ENCODE peak calls at places on chromosomes 6 and 20, in four cellular contexts. One of them, this sample, is unnamed. For H3K4me1, the result is how much of the 10 kb centered on the place peaks cover.

GRCh38 chr20:49872056-49872455 is 43.3 kb downstream of the SPATA2 start:
- DNase-seq in H1: no peak
- DNase-seq in HepG2: no peak
- DNase-seq in esophagus muscularis mucosa: no peak
- DNase-seq in this sample: no peak

GRCh38 chr6:14431375-14432330 is 314.1 kb downstream of the CD83 start:
- DNase-seq in H1: no peak
- DNase-seq in HepG2: no peak
- DNase-seq in esophagus muscularis mucosa: no peak
- DNase-seq in this sample: no peak

GRCh38 chr20:32208499-32209154 is 947 bp downstream of the POFUT1 start:
- DNase-seq in H1: no peak
- DNase-seq in HepG2: no peak
- DNase-seq in esophagus muscularis mucosa: no peak
- DNase-seq in this sample: no peak

GRCh38 chr20:57785061-57785460 is 75.2 kb upstream of the PMEPA1 start:
- DNase-seq in H1: no peak
- DNase-seq in HepG2: no peak
- DNase-seq in esophagus muscularis mucosa: no peak
- DNase-seq in this sample: no peak

GRCh38 chr6:9875605-9876353 is 539.1 kb downstream of the TFAP2A start:
- DNase-seq in H1: no peak
- DNase-seq in HepG2: no peak
- DNase-seq in esophagus muscularis mucosa: no peak
- DNase-seq in this sample: no peak

GRCh38 chr20:50191566-50192363 is 1.1 kb downstream of the CEBPB start:
- DNase-seq in H1: peak
- DNase-seq in HepG2: peak
- DNase-seq in esophagus muscularis mucosa: no peak
- DNase-seq in this sample: peak

GRCh38 chr20:19888269-19888669 is 128.9 kb upstream of the NAA20 start:
- DNase-seq in H1: no peak
- DNase-seq in HepG2: no peak
- DNase-seq in esophagus muscularis mucosa: no peak
- DNase-seq in this sample: peak

GRCh38 chr20:1373036-1373435 is 19.8 kb downstream of the FKBP1A start:
- DNase-seq in H1: peak
- DNase-seq in HepG2: no peak
- DNase-seq in esophagus muscularis mucosa: no peak
- DNase-seq in this sample: no peak

GRCh38 chr6:13597073-13597472 is 18.1 kb upstream of the NOL7 start:
- DNase-seq in H1: no peak
- DNase-seq in HepG2: no peak
- DNase-seq in esophagus muscularis mucosa: no peak
- DNase-seq in this sample: no peak

GRCh38 chr6:28657756-28658465 is 132.2 kb downstream of the GPX5 start:
- DNase-seq in H1: peak
- DNase-seq in HepG2: peak
- DNase-seq in esophagus muscularis mucosa: no peak
- DNase-seq in this sample: no peak

GRCh38 chr6:1792989-1793388 is 183.3 kb downstream of the FOXC1 start:
- DNase-seq in H1: no peak
- DNase-seq in HepG2: peak
- DNase-seq in esophagus muscularis mucosa: no peak
- DNase-seq in this sample: no peak

GRCh38 chr20:17843246-17844132 is 125.1 kb downstream of the SNX5 start:
- DNase-seq in H1: no peak
- DNase-seq in HepG2: no peak
- DNase-seq in esophagus muscularis mucosa: no peak
- DNase-seq in this sample: no peak

GRCh38 chr6:162442675-162443074 is 284.9 kb downstream of the PRKN start:
- DNase-seq in H1: peak
- DNase-seq in HepG2: peak
- DNase-seq in esophagus muscularis mucosa: no peak
- DNase-seq in this sample: no peak

GRCh38 chr6:159691133-159691962 is 1.7 kb downstream of the SOD2 start:
- DNase-seq in H1: no peak
- DNase-seq in HepG2: peak
- DNase-seq in esophagus muscularis mucosa: no peak
- DNase-seq in this sample: peak

GRCh38 chr6:170172406-170172805 is 118.5 kb downstream of the DLL1 start:
- DNase-seq in H1: no peak
- DNase-seq in HepG2: no peak
- DNase-seq in esophagus muscularis mucosa: peak
- DNase-seq in this sample: no peak

GRCh38 chr20:57938158-57939108 is 228.6 kb upstream of the PMEPA1 start:
- DNase-seq in H1: no peak
- DNase-seq in HepG2: no peak
- DNase-seq in esophagus muscularis mucosa: no peak
- DNase-seq in this sample: no peak

GRCh38 chr6:56637640-56638039 is 5.0 kb downstream of the DST start:
- DNase-seq in H1: no peak
- DNase-seq in HepG2: peak
- DNase-seq in esophagus muscularis mucosa: no peak
- DNase-seq in this sample: peak

GRCh38 chr6:165842291-165842936 is 179.4 kb upstream of the PDE10A start:
- DNase-seq in H1: no peak
- DNase-seq in HepG2: no peak
- DNase-seq in esophagus muscularis mucosa: peak
- DNase-seq in this sample: no peak

GRCh38 chr20:53578492-53579222 is 15.0 kb downstream of the ZNF217 start:
- DNase-seq in H1: no peak
- DNase-seq in HepG2: peak
- DNase-seq in esophagus muscularis mucosa: no peak
- DNase-seq in this sample: peak

GRCh38 chr20:53579581-53580375 is 13.9 kb downstream of the ZNF217 start:
- DNase-seq in H1: no peak
- DNase-seq in HepG2: peak
- DNase-seq in esophagus muscularis mucosa: no peak
- DNase-seq in this sample: peak

GRCh38 chr20:53581444-53582311 is 12.0 kb downstream of the ZNF217 start:
- DNase-seq in H1: no peak
- DNase-seq in HepG2: no peak
- DNase-seq in esophagus muscularis mucosa: no peak
- DNase-seq in this sample: no peak

GRCh38 chr20:53579266-53579580 is 14.4 kb downstream of the ZNF217 start:
- DNase-seq in H1: no peak
- DNase-seq in HepG2: no peak
- DNase-seq in esophagus muscularis mucosa: no peak
- DNase-seq in this sample: no peak

GRCh38 chr20:53580376-53581111 is 13.1 kb downstream of the ZNF217 start:
- DNase-seq in H1: no peak
- DNase-seq in HepG2: no peak
- DNase-seq in esophagus muscularis mucosa: no peak
- DNase-seq in this sample: no peak
- H3K4me1 ChIP-seq in H1: under half
- H3K4me1 ChIP-seq in HepG2: half or more
- H3K4me1 ChIP-seq in esophagus muscularis mucosa: half or more
- H3K4me1 ChIP-seq in this sample: under half

DNA sequence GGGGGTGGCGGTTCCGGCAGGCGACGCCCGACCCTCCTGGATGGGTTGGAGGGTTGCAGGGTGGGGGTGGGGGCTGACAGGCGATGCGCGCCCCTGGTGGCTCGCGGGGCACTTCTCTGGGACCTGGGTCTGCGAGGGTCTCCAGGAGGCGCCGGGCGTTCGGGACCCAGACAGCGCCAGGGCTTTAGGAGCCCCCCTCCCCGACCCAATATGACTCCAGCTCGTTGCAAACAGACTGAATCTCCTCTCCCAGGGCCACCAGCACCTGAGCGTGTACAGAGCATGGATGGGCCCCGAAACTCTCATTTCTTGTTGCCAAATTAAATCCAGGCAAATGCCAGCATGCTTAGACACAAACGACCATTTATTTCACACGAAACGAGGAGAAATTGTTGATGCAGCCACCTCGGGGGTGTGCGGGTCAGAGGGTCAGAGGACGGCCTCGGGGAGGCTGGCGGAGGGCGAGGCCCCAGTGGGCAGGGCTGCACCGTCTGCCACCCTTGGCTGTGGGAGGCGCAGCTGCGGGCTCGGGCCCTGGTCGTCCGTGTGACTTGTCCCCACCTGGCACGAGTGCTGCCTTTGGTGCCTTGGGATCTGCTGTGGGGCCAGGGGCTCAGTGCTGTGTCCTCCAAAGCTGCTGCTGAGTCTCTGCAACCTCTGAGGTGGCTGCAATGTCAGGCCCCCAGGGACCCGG is 20.9 kb upstream of the GATA5 start:
- DNase-seq in H1: peak
- DNase-seq in HepG2: no peak
- DNase-seq in esophagus muscularis mucosa: no peak
- DNase-seq in this sample: no peak
- TF ChIP-seq CTCF in H1: peak
- TF ChIP-seq CTCF in HepG2: peak
- TF ChIP-seq CTCF in esophagus muscularis mucosa: peak
- TF ChIP-seq CTCF in this sample: peak

GRCh38 chr6:142845624-142846458 is 99.1 kb downstream of the HIVEP2 start:
- DNase-seq in H1: peak
- DNase-seq in HepG2: peak
- DNase-seq in esophagus muscularis mucosa: no peak
- DNase-seq in this sample: peak
- TF ChIP-seq POLR2AphosphoS5 in H1: no peak
- TF ChIP-seq POLR2AphosphoS5 in HepG2: peak
- TF ChIP-seq POLR2AphosphoS5 in esophagus muscularis mucosa: peak
- TF ChIP-seq POLR2AphosphoS5 in this sample: peak

DNA sequence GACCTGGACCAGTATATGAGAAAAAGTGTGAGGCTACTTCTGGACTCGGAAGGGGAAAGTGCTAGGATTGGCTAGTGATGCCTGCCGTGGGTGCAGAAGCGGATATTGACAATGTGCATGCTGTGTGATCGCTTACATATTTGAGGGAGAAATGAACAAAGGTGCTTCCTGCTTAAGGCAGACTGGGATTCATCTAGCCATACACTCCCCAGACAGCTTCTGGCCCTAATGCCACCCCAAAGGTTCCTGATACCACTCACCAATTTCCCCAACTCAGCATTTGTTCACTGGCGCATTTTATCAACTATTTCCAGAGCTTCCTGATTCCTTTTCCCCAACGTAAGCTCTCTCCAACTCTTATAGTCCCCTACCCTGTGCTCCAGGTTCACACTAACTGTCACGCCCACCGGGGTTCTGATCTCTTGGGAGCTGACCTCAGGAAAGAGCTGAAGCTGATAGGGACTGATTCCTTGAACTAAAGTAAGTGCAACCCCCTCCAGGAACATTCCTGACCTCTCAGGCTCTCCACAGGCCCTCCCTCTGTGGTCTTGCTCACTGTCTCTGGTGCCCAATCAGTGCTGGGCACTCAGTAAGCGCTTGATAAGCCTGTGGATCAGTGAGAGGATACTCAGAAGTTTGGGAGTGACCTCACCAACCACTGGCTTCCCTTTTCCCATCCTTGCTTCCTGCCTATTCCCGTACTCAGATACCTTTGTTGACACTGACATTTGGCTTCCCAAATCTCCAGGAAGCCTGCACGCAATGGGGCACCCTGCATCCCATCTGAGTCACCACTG is 73.3 kb downstream of the MRPL14 start:
- DNase-seq in H1: no peak
- DNase-seq in HepG2: no peak
- DNase-seq in esophagus muscularis mucosa: no peak
- DNase-seq in this sample: no peak
- H3K4me1 ChIP-seq in H1: under half
- H3K4me1 ChIP-seq in HepG2: half or more
- H3K4me1 ChIP-seq in esophagus muscularis mucosa: half or more
- H3K4me1 ChIP-seq in this sample: under half